ENCODE peak calls at places on chromosomes 7 and 10, in seven cellular contexts. One of them, this sample, is unnamed.
A peak's percentile ranks its signal among the peaks of the same experiment; 100 is the strongest.

GRCh38 chr7:101210143-101210542 is 7.2 kb downstream of the PLOD3 start:
- DNase-seq in WTC11: no peak
- DNase-seq in heart left ventricle: no peak
- DNase-seq in A549: no peak
- DNase-seq in heart right ventricle: no peak
- DNase-seq in B cell: no peak
- DNase-seq in HepG2: no peak
- DNase-seq in this sample: no peak

GRCh38 chr7:45645141-45645969 is 71.2 kb downstream of the ADCY1 start:
- DNase-seq in WTC11: no peak
- DNase-seq in heart left ventricle: peak; percentile 7
- DNase-seq in A549: no peak
- DNase-seq in heart right ventricle: peak; percentile 0
- DNase-seq in B cell: no peak
- DNase-seq in HepG2: no peak
- DNase-seq in this sample: no peak

GRCh38 chr7:1176891-1177373 is 16.9 kb upstream of the ZFAND2A start:
- DNase-seq in WTC11: peak; percentile 80
- DNase-seq in heart left ventricle: peak; percentile 50
- DNase-seq in A549: peak; percentile 86
- DNase-seq in heart right ventricle: peak; percentile 32
- DNase-seq in B cell: peak; percentile 78
- DNase-seq in HepG2: peak; percentile 39
- DNase-seq in this sample: peak; percentile 76

GRCh38 chr10:10533417-10533816 is 484.3 kb upstream of the CELF2 start:
- DNase-seq in WTC11: no peak
- DNase-seq in heart left ventricle: no peak
- DNase-seq in A549: no peak
- DNase-seq in heart right ventricle: no peak
- DNase-seq in B cell: no peak
- DNase-seq in HepG2: no peak
- DNase-seq in this sample: no peak

GRCh38 chr7:119482209-119482608 is 790.8 kb upstream of the KCND2 start:
- DNase-seq in WTC11: peak; percentile 63
- DNase-seq in heart left ventricle: no peak
- DNase-seq in A549: peak; percentile 36
- DNase-seq in heart right ventricle: no peak
- DNase-seq in B cell: no peak
- DNase-seq in HepG2: peak; percentile 32
- DNase-seq in this sample: peak; percentile 48

GRCh38 chr7:123846217-123846891 is 1.4 kb downstream of the HYAL4 start:
- DNase-seq in WTC11: no peak
- DNase-seq in heart left ventricle: no peak
- DNase-seq in A549: peak; percentile 33
- DNase-seq in heart right ventricle: no peak
- DNase-seq in B cell: no peak
- DNase-seq in HepG2: no peak
- DNase-seq in this sample: no peak

GRCh38 chr7:157684596-157685429 is 348.0 kb downstream of the DNAJB6 start:
- DNase-seq in WTC11: peak; percentile 47
- DNase-seq in heart left ventricle: no peak
- DNase-seq in A549: no peak
- DNase-seq in heart right ventricle: no peak
- DNase-seq in B cell: no peak
- DNase-seq in HepG2: no peak
- DNase-seq in this sample: peak; percentile 46

GRCh38 chr7:138625849-138626230 is 75.3 kb downstream of the SVOPL start:
- DNase-seq in WTC11: no peak
- DNase-seq in heart left ventricle: no peak
- DNase-seq in A549: no peak
- DNase-seq in heart right ventricle: no peak
- DNase-seq in B cell: no peak
- DNase-seq in HepG2: no peak
- DNase-seq in this sample: no peak

GRCh38 chr10:75755528-75755927 is 324.1 kb downstream of the LRMDA start:
- DNase-seq in WTC11: no peak
- DNase-seq in heart left ventricle: no peak
- DNase-seq in A549: no peak
- DNase-seq in heart right ventricle: no peak
- DNase-seq in B cell: no peak
- DNase-seq in HepG2: peak; percentile 69
- DNase-seq in this sample: no peak

GRCh38 chr7:128167316-128167691 is 73.8 kb upstream of the LEP start:
- DNase-seq in WTC11: peak; percentile 41
- DNase-seq in heart left ventricle: peak; percentile 25
- DNase-seq in A549: peak; percentile 60
- DNase-seq in heart right ventricle: no peak
- DNase-seq in B cell: peak; percentile 58
- DNase-seq in HepG2: no peak
- DNase-seq in this sample: peak; percentile 79

GRCh38 chr7:141563956-141564623 is 12.9 kb downstream of the AGK start:
- DNase-seq in WTC11: peak; percentile 23
- DNase-seq in heart left ventricle: no peak
- DNase-seq in A549: peak; percentile 6
- DNase-seq in heart right ventricle: no peak
- DNase-seq in B cell: peak; percentile 15
- DNase-seq in HepG2: no peak
- DNase-seq in this sample: no peak

GRCh38 chr10:21518629-21519321 is 6.7 kb downstream of the SKIDA1 start:
- DNase-seq in WTC11: no peak
- DNase-seq in heart left ventricle: no peak
- DNase-seq in A549: peak; percentile 33
- DNase-seq in heart right ventricle: no peak
- DNase-seq in B cell: no peak
- DNase-seq in HepG2: no peak
- DNase-seq in this sample: no peak

GRCh38 chr10:21194510-21194993 is 297.4 kb upstream of the NEBL start:
- DNase-seq in WTC11: no peak
- DNase-seq in heart left ventricle: no peak
- DNase-seq in A549: peak; percentile 79
- DNase-seq in heart right ventricle: no peak
- DNase-seq in B cell: no peak
- DNase-seq in HepG2: peak; percentile 31
- DNase-seq in this sample: no peak

GRCh38 chr7:107728276-107728675 is 15.7 kb upstream of the CBLL1 start:
- DNase-seq in WTC11: no peak
- DNase-seq in heart left ventricle: no peak
- DNase-seq in A549: no peak
- DNase-seq in heart right ventricle: no peak
- DNase-seq in B cell: no peak
- DNase-seq in HepG2: no peak
- DNase-seq in this sample: no peak

GRCh38 chr10:70588255-70588654 is 14.3 kb downstream of the PRF1 start:
- DNase-seq in WTC11: no peak
- DNase-seq in heart left ventricle: no peak
- DNase-seq in A549: no peak
- DNase-seq in heart right ventricle: no peak
- DNase-seq in B cell: no peak
- DNase-seq in HepG2: no peak
- DNase-seq in this sample: no peak

GRCh38 chr10:69483988-69484387 is 32.7 kb downstream of the TSPAN15 start:
- DNase-seq in WTC11: no peak
- DNase-seq in heart left ventricle: no peak
- DNase-seq in A549: no peak
- DNase-seq in heart right ventricle: no peak
- DNase-seq in B cell: no peak
- DNase-seq in HepG2: no peak
- DNase-seq in this sample: no peak

GRCh38 chr10:88162852-88163251 is 299.4 kb downstream of the PTEN start:
- DNase-seq in WTC11: no peak
- DNase-seq in heart left ventricle: no peak
- DNase-seq in A549: no peak
- DNase-seq in heart right ventricle: no peak
- DNase-seq in B cell: no peak
- DNase-seq in HepG2: no peak
- DNase-seq in this sample: no peak

GRCh38 chr10:31095677-31096076 is 64.0 kb upstream of the ZNF438 start:
- DNase-seq in WTC11: no peak
- DNase-seq in heart left ventricle: no peak
- DNase-seq in A549: no peak
- DNase-seq in heart right ventricle: no peak
- DNase-seq in B cell: no peak
- DNase-seq in HepG2: no peak
- DNase-seq in this sample: no peak

GRCh38 chr7:55242613-55243012 is 122.5 kb upstream of the LANCL2 start:
- DNase-seq in WTC11: no peak
- DNase-seq in heart left ventricle: no peak
- DNase-seq in A549: no peak
- DNase-seq in heart right ventricle: no peak
- DNase-seq in B cell: no peak
- DNase-seq in HepG2: no peak
- DNase-seq in this sample: no peak

GRCh38 chr10:14571866-14572507 is 202.7 kb downstream of the FAM107B start:
- DNase-seq in WTC11: no peak
- DNase-seq in heart left ventricle: no peak
- DNase-seq in A549: peak; percentile 96
- DNase-seq in heart right ventricle: no peak
- DNase-seq in B cell: peak; percentile 40
- DNase-seq in HepG2: peak; percentile 96
- DNase-seq in this sample: no peak

GRCh38 chr10:104966563-104967280 is 325.6 kb downstream of the SORCS3 start:
- DNase-seq in WTC11: no peak
- DNase-seq in heart left ventricle: no peak
- DNase-seq in A549: no peak
- DNase-seq in heart right ventricle: no peak
- DNase-seq in B cell: no peak
- DNase-seq in HepG2: no peak
- DNase-seq in this sample: no peak

GRCh38 chr10:13614530-13615332 is 28.0 kb downstream of the PRPF18 start:
- DNase-seq in WTC11: peak; percentile 31
- DNase-seq in heart left ventricle: no peak
- DNase-seq in A549: peak; percentile 20
- DNase-seq in heart right ventricle: no peak
- DNase-seq in B cell: no peak
- DNase-seq in HepG2: no peak
- DNase-seq in this sample: peak; percentile 30

GRCh38 chr7:106966121-106966520 is 78.4 kb upstream of the PRKAR2B start:
- DNase-seq in WTC11: no peak
- DNase-seq in heart left ventricle: no peak
- DNase-seq in A549: no peak
- DNase-seq in heart right ventricle: no peak
- DNase-seq in B cell: no peak
- DNase-seq in HepG2: no peak
- DNase-seq in this sample: no peak

GRCh38 chr10:93199221-93199681 is 125.6 kb downstream of the CYP26A1 start:
- DNase-seq in WTC11: no peak
- DNase-seq in heart left ventricle: peak; percentile 66
- DNase-seq in A549: peak; percentile 58
- DNase-seq in heart right ventricle: peak; percentile 70
- DNase-seq in B cell: no peak
- DNase-seq in HepG2: peak; percentile 22
- DNase-seq in this sample: no peak

GRCh38 chr7:148058092-148058491 is 532.5 kb upstream of the C7orf33 start:
- DNase-seq in WTC11: no peak
- DNase-seq in heart left ventricle: no peak
- DNase-seq in A549: no peak
- DNase-seq in heart right ventricle: no peak
- DNase-seq in B cell: no peak
- DNase-seq in HepG2: no peak
- DNase-seq in this sample: no peak

GRCh38 chr10:1534820-1535219 is 202.5 kb downstream of the ADARB2 start:
- DNase-seq in WTC11: no peak
- DNase-seq in heart left ventricle: no peak
- DNase-seq in A549: no peak
- DNase-seq in heart right ventricle: no peak
- DNase-seq in B cell: no peak
- DNase-seq in HepG2: no peak
- DNase-seq in this sample: no peak

DNA sequence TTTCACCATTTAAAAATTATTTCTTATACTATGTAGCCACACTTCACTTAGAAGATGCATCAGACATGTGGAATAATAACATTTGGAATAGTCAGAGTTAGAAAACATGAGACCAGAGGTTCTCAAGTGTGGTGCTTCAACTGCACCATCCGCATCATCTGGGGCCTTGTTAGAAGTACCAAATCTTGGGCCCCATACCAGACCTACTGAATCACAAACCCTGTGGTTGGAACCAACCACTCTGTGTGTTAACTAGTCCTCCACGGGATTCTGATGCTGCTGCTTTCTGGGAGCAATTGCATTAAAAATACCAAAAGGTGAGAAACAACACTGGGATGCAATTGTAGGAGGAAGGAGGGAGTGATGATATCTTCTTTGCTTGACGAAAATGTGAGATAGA is 125.2 kb downstream of the GNAT3 start:
- DNase-seq in WTC11: no peak
- DNase-seq in heart left ventricle: no peak
- DNase-seq in A549: no peak
- DNase-seq in heart right ventricle: no peak
- DNase-seq in B cell: no peak
- DNase-seq in HepG2: no peak
- DNase-seq in this sample: no peak
- TF ChIP-seq CTCF in WTC11: no peak
- TF ChIP-seq CTCF in heart left ventricle: no peak
- TF ChIP-seq CTCF in A549: no peak
- TF ChIP-seq CTCF in heart right ventricle: no peak
- TF ChIP-seq CTCF in B cell: no peak
- TF ChIP-seq CTCF in HepG2: no peak
- TF ChIP-seq CTCF in this sample: no peak

GRCh38 chr10:91190388-91190870 is 30.0 kb upstream of the PCGF5 start:
- DNase-seq in WTC11: no peak
- DNase-seq in heart left ventricle: no peak
- DNase-seq in A549: no peak
- DNase-seq in heart right ventricle: no peak
- DNase-seq in B cell: no peak
- DNase-seq in HepG2: no peak
- DNase-seq in this sample: no peak
- TF ChIP-seq CTCF in WTC11: no peak
- TF ChIP-seq CTCF in heart left ventricle: no peak
- TF ChIP-seq CTCF in A549: no peak
- TF ChIP-seq CTCF in heart right ventricle: no peak
- TF ChIP-seq CTCF in B cell: no peak
- TF ChIP-seq CTCF in HepG2: no peak
- TF ChIP-seq CTCF in this sample: no peak

GRCh38 chr10:8319704-8320103 is 265.2 kb downstream of the GATA3 start:
- DNase-seq in WTC11: no peak
- DNase-seq in heart left ventricle: no peak
- DNase-seq in A549: no peak
- DNase-seq in heart right ventricle: no peak
- DNase-seq in B cell: no peak
- DNase-seq in HepG2: no peak
- DNase-seq in this sample: no peak
- TF ChIP-seq CTCF in WTC11: no peak
- TF ChIP-seq CTCF in heart left ventricle: no peak
- TF ChIP-seq CTCF in A549: no peak
- TF ChIP-seq CTCF in heart right ventricle: no peak
- TF ChIP-seq CTCF in B cell: no peak
- TF ChIP-seq CTCF in HepG2: no peak
- TF ChIP-seq CTCF in this sample: no peak

DNA sequence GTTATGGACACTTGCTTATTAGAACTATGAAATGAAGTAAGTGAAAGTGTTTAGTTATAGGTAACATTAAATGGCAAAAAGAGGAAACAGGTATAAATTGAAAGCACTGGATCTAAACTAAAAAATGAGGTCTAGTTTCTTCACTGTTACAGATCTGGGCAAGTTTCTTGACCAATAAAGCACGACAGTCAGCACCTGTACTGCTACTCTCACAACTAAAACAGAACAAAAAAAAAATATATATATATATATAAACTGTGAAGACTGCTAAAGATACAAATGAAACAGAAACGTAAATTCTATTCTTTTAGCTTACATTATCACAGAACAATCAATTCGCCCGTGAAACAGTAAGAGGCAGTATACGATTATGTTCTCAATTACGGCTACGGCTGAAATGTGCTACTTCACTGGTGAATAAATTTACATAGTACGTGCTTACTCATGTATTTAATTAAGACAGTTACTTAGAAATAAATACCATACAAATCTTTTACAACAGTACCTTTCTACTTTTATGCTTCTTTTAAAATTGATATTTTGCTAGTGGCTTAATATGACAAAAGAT is 4.2 kb downstream of the AHR start:
- DNase-seq in WTC11: no peak
- DNase-seq in heart left ventricle: no peak
- DNase-seq in A549: no peak
- DNase-seq in heart right ventricle: no peak
- DNase-seq in B cell: peak; percentile 46
- DNase-seq in HepG2: no peak
- DNase-seq in this sample: no peak
- TF ChIP-seq CTCF in WTC11: no peak
- TF ChIP-seq CTCF in heart left ventricle: peak; percentile 54
- TF ChIP-seq CTCF in A549: peak; percentile 20
- TF ChIP-seq CTCF in heart right ventricle: no peak
- TF ChIP-seq CTCF in B cell: peak; percentile 54
- TF ChIP-seq CTCF in HepG2: peak; percentile 22
- TF ChIP-seq CTCF in this sample: no peak